ENCODE peak calls at places on chromosomes 1 and 21, in nine cellular contexts. A is CD8-positive, alpha-beta T cell; E is upper lobe of right lung; F is stomach; H is Calu3; J is HFFc6; S is keratinocyte; M is AG09319; Q is heart left ventricle. W is an unnamed sample.

GRCh38 chr1:227411066-227411465 is 92.8 kb upstream of the CDC42BPA start:
- DNase-seq in A (no peak), E (no peak), F (no peak), H (no peak), J (peak), S (no peak), M (no peak), Q (no peak), W (no peak)

GRCh38 chr1:243974451-243975292 is 76.4 kb upstream of the ZBTB18 start:
- DNase-seq in A (no peak), E (no peak), F (no peak), H (no peak), J (no peak), S (no peak), M (no peak), Q (no peak), W (no peak)

GRCh38 chr1:16720403-16721223 is 19.7 kb upstream of the RNU1-4 start:
- DNase-seq in A (no peak), E (no peak), F (peak), H (no peak), J (peak), S (no peak), M (no peak), Q (no peak), W (peak)

GRCh38 chr1:96833376-96833775 is 111.8 kb downstream of the PTBP2 start:
- DNase-seq in A (no peak), E (no peak), F (no peak), H (no peak), J (no peak), S (no peak), M (no peak), Q (no peak), W (no peak)

GRCh38 chr1:198167436-198167934 is 10.7 kb downstream of the NEK7 start:
- DNase-seq in A (peak), E (no peak), F (no peak), H (no peak), J (no peak), S (no peak), M (no peak), Q (no peak), W (no peak)

GRCh38 chr21:18245493-18245967 is 897 bp downstream of the CHODL start:
- DNase-seq in A (no peak), E (no peak), F (no peak), H (no peak), J (no peak), S (no peak), M (no peak), Q (no peak), W (no peak)

GRCh38 chr21:38227401-38227800 is 29.4 kb upstream of the KCNJ15 start:
- DNase-seq in A (no peak), E (no peak), F (no peak), H (no peak), J (no peak), S (no peak), M (no peak), Q (no peak), W (no peak)

GRCh38 chr1:33163621-33164071 is 18.2 kb downstream of the TRIM62 start:
- DNase-seq in A (no peak), E (no peak), F (no peak), H (no peak), J (no peak), S (no peak), M (no peak), Q (no peak), W (no peak)

GRCh38 chr1:229058111-229058551 is 212.8 kb upstream of the RAB4A start:
- DNase-seq in A (peak), E (no peak), F (peak), H (no peak), J (no peak), S (no peak), M (no peak), Q (no peak), W (no peak)

GRCh38 chr1:162023547-162024501 is at the start of gene OLFML2B:
- DNase-seq in A (peak), E (peak), F (peak), H (peak), J (peak), S (no peak), M (no peak), Q (peak), W (peak)

GRCh38 chr1:113792986-113793385 is 19.3 kb downstream of the RSBN1 start:
- DNase-seq in A (no peak), E (no peak), F (no peak), H (no peak), J (peak), S (no peak), M (no peak), Q (no peak), W (no peak)

GRCh38 chr1:20603473-20604464 is 14.9 kb downstream of the CDA start:
- DNase-seq in A (no peak), E (no peak), F (no peak), H (no peak), J (peak), S (peak), M (no peak), Q (no peak), W (no peak)

GRCh38 chr1:176897350-176898236 is 266.9 kb downstream of the ASTN1 start:
- DNase-seq in A (peak), E (peak), F (peak), H (peak), J (peak), S (peak), M (peak), Q (peak), W (peak)

GRCh38 chr1:12052997-12053686 is 10.0 kb upstream of the TNFRSF8 start:
- DNase-seq in A (no peak), E (no peak), F (no peak), H (no peak), J (no peak), S (no peak), M (no peak), Q (peak), W (no peak)

GRCh38 chr1:37764888-37765441 is at the start of gene EPHA10:
- DNase-seq in A (no peak), E (no peak), F (no peak), H (no peak), J (no peak), S (no peak), M (no peak), Q (no peak), W (peak)

GRCh38 chr1:21397813-21398188 is 42.1 kb upstream of the NBPF3 start:
- DNase-seq in A (no peak), E (no peak), F (no peak), H (no peak), J (no peak), S (no peak), M (no peak), Q (no peak), W (no peak)

GRCh38 chr1:21149430-21149861 is 27.3 kb downstream of the EIF4G3 start:
- DNase-seq in A (no peak), E (no peak), F (peak), H (peak), J (peak), S (peak), M (no peak), Q (no peak), W (no peak)

GRCh38 chr1:87763498-87763897 is 434.8 kb downstream of the LMO4 start:
- DNase-seq in A (no peak), E (no peak), F (no peak), H (no peak), J (no peak), S (no peak), M (no peak), Q (no peak), W (no peak)

GRCh38 chr1:88221396-88221795 is 462.7 kb upstream of the PKN2 start:
- DNase-seq in A (no peak), E (no peak), F (no peak), H (no peak), J (no peak), S (no peak), M (no peak), Q (no peak), W (no peak)

DNA sequence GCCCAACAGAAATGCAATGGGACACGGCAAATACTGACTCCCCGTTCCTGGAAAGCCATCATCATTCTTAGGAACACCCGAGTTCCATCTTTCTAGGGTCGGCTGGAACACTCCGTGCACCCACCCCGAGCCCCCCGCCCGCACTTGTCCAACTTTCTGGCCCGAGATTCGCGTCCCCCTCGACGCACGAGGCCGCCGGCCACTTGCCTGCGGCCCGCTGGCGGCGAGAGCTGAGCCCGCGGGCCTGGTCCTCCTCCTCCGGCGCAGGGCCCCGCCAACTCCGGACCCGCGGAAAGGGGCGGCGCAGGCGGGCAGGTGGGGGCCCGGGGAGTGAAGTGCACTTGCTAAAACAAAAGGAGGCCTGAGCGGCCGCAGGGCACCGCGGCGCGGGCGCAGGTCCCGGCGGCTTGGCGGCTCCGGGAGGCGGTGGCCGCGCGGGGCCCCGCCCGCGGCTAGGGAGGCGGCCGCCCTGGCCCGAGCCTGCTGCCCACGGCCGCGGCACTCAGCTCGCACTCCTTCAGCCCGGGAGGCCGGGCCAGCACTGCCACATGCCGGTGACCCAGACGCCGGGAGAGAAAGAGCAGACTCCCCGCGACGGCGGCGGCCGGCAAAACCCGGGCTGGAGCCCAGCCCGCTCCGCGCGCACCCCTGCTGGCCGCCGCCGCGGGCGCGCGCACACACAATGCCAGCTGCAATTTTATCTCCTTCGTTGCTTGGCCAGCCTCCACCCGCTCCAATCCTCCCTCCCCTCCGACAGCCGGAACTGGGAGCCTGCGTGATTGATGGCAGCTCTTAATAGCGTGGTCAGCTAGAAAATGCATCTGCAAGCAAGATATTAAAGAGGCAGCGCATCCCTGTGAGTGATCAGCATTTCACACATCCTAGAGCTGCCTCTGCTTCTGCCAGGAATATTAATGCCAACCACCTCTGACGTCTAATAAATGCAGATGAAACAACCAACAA is 114.3 kb downstream of the RERE start:
- DNase-seq in A (peak), E (peak), F (peak), H (peak), J (peak), S (peak), M (peak), Q (peak), W (peak)
- TF ChIP-seq CTCF in A (no peak), E (peak), F (no peak), H (no peak), J (peak), S (no peak), M (no peak), Q (no peak), W (peak)

DNA sequence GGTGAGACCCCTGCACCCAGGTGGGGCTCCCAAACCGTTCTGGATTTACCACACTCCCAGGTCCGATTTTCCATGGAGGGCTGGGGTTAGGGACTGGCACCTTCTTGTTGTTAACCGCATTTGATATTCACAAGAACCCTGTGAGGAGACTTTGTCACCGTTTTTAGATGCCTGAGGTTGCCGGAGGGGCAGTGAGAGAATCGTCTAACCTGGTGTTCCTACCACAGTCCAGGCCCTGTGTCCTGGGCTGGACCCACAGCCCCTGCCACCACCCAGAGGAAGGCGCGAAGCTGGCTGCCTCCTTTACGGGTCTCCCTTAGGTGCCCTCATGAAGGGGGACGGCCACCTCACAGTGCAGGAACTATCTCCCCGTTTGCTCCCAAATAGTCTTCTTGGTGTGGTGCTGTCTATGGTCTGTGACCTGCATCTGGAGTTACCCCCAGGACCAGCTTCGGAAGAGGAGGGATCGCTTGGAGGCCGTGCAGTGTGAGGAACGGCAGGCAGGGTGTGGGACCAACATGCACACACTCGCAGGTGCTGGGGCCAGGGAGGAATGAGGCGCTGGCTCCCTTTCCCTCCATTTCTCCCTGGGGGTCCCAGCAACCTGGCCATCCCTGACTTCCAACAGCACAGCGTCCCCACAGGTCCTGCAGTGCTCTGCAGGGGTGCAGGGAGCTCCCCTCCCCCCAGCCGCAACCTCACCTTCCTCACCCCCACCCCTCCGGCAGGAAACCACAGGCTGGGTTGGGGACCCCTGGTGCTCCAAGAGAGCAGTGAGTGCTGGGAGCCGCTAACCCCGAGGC is 7.0 kb downstream of the SIM2 start:
- DNase-seq in A (no peak), E (no peak), F (no peak), H (no peak), J (no peak), S (no peak), M (no peak), Q (peak), W (no peak)
- TF ChIP-seq CTCF in A (no peak), E (no peak), F (peak), H (no peak), J (peak), S (no peak), M (peak), Q (no peak), W (no peak)

GRCh38 chr1:27616441-27616840 is 12.5 kb upstream of the AHDC1 start:
- DNase-seq in A (no peak), E (no peak), F (no peak), H (no peak), J (no peak), S (no peak), M (no peak), Q (no peak), W (no peak)
- TF ChIP-seq CTCF in A (no peak), E (peak), F (no peak), H (no peak), J (peak), S (peak), M (no peak), Q (no peak), W (no peak)

GRCh38 chr1:8166436-8166835 is 140.3 kb upstream of the ERRFI1 start:
- DNase-seq in A (no peak), E (no peak), F (no peak), H (no peak), J (no peak), S (no peak), M (no peak), Q (no peak), W (no peak)

GRCh38 chr1:8163039-8163438 is 136.9 kb upstream of the ERRFI1 start:
- DNase-seq in A (no peak), E (no peak), F (no peak), H (no peak), J (no peak), S (no peak), M (no peak), Q (no peak), W (no peak)

GRCh38 chr1:8164670-8165069 is 138.6 kb upstream of the ERRFI1 start:
- DNase-seq in A (no peak), E (no peak), F (no peak), H (no peak), J (no peak), S (no peak), M (no peak), Q (no peak), W (no peak)

GRCh38 chr1:8167936-8168335 is 141.8 kb upstream of the ERRFI1 start:
- DNase-seq in A (no peak), E (no peak), F (no peak), H (no peak), J (no peak), S (no peak), M (no peak), Q (no peak), W (no peak)

DNA sequence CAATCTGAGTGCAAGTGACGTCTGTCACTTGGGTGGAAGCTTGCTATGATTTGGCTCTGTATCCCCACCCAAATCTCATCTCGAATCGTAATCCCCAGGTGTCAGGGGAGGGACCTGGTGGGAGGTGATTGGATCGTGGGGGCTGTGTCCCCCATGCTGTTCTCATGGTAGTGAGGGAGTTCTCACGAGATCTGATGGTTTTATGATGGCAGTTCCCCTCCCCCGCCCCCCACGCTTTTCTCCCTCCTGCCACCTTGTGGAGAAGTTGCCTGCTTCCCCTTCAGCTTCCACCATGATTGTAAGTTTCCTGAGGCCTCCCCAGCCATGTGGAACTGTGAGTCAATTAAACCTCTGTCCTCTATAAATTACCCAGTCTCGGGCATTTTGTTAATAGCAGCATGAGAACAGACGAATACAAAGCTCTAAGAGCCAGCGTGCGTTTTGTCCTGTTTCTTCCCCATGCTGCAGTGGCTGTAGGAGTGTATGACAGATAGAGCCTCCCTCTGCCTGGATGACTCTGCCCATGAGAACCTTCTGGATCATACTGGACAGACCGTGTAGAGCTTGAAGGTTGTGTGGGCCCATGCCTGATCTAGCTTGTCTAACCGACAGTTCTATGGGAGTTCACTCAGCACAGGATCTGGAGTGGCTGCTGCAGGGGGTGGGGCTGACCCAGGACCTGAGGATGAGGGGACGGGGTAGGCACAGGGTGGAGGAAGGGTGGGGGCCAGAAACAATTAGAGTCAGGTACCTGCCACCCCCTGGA is 139.7 kb upstream of the ERRFI1 start:
- DNase-seq in A (no peak), E (no peak), F (no peak), H (no peak), J (no peak), S (no peak), M (no peak), Q (no peak), W (no peak)
- TF ChIP-seq CTCF in A (no peak), E (no peak), F (peak), H (no peak), J (peak), S (no peak), M (no peak), Q (no peak), W (peak)

GRCh38 chr1:206833741-206834140 is 31.7 kb upstream of the IL20 start:
- DNase-seq in A (no peak), E (no peak), F (peak), H (no peak), J (no peak), S (no peak), M (no peak), Q (no peak), W (no peak)

GRCh38 chr1:206834217-206834616 is 31.2 kb upstream of the IL20 start:
- DNase-seq in A (no peak), E (no peak), F (no peak), H (no peak), J (no peak), S (no peak), M (no peak), Q (no peak), W (no peak)

GRCh38 chr1:206831605-206832004 is 33.8 kb upstream of the IL20 start:
- DNase-seq in A (no peak), E (no peak), F (no peak), H (no peak), J (no peak), S (no peak), M (no peak), Q (no peak), W (no peak)

GRCh38 chr1:206832352-206832751 is 33.1 kb upstream of the IL20 start:
- DNase-seq in A (no peak), E (no peak), F (no peak), H (no peak), J (no peak), S (no peak), M (no peak), Q (no peak), W (no peak)

GRCh38 chr1:206833131-206833530 is 32.3 kb upstream of the IL20 start:
- DNase-seq in A (no peak), E (no peak), F (no peak), H (no peak), J (no peak), S (no peak), M (no peak), Q (no peak), W (no peak)
- TF ChIP-seq CTCF in A (no peak), E (no peak), F (no peak), H (no peak), J (no peak), S (no peak), M (no peak), Q (no peak), W (no peak)

W was measured in D721Med.